ENCODE peak calls at places on chromosomes 16 and 17, in six cellular contexts. D, G, A, N, C and E are unnamed samples.

GRCh38 chr16:22813946-22814325 is at the start of gene HS3ST2:
- DNase-seq in C (peak), N (no peak), A (peak), G (peak), D (peak), E (no peak)

GRCh38 chr17:19933221-19933620 is 44.4 kb downstream of the AKAP10 start:
- DNase-seq in A (peak), G (no peak), C (no peak), N (no peak), D (no peak), E (no peak)

GRCh38 chr17:55259684-55260111 is 5.1 kb upstream of the HLF start:
- DNase-seq in D (no peak), C (no peak), A (no peak), G (no peak), N (no peak), E (no peak)

GRCh38 chr16:74100405-74101316 is 196.0 kb upstream of the PSMD7 start:
- DNase-seq in D (no peak), N (no peak), G (no peak), C (no peak), A (no peak), E (no peak)

GRCh38 chr16:72530434-72530833 is 358.5 kb upstream of the PMFBP1 start:
- DNase-seq in D (no peak), A (peak), C (no peak), N (peak), G (peak), E (peak)

GRCh38 chr16:11236441-11236840 is 19.6 kb downstream of the SOCS1 start:
- DNase-seq in C (no peak), D (no peak), A (no peak), G (no peak), N (no peak), E (no peak)

GRCh38 chr17:58072862-58073261 is 10.4 kb upstream of the DYNLL2 start:
- DNase-seq in C (no peak), N (no peak), A (no peak), D (no peak), G (no peak), E (no peak)

GRCh38 chr17:37476431-37477130 is 13.1 kb upstream of the DUSP14 start:
- DNase-seq in N (no peak), A (peak), G (peak), C (no peak), D (no peak), E (no peak)

GRCh38 chr16:50680907-50681885 is at the start of gene SNX20:
- DNase-seq in G (no peak), N (peak), D (peak), C (no peak), A (no peak), E (no peak)

GRCh38 chr16:89670496-89671431 is 13.1 kb downstream of the SPATA33 start:
- DNase-seq in C (no peak), D (no peak), N (no peak), A (peak), G (peak), E (no peak)

GRCh38 chr17:1153795-1154546 is 25.8 kb downstream of the ABR start:
- DNase-seq in A (peak), C (peak), G (peak), D (peak), N (no peak), E (no peak)

GRCh38 chr17:35371934-35372333 is 1.5 kb downstream of the SLFN11 start:
- DNase-seq in N (no peak), D (no peak), A (no peak), C (no peak), G (no peak), E (no peak)

GRCh38 chr17:732788-733720 is 658 bp downstream of the TLCD3A start:
- DNase-seq in A (peak), C (peak), G (peak), D (no peak), N (peak), E (no peak)

GRCh38 chr16:85253127-85253941 is 141.1 kb upstream of the CIBAR2 start:
- DNase-seq in D (no peak), A (peak), G (peak), C (peak), N (peak), E (no peak)

GRCh38 chr16:81624718-81625543 is 154.2 kb upstream of the PLCG2 start:
- DNase-seq in C (no peak), G (no peak), A (no peak), N (no peak), D (no peak), E (no peak)

GRCh38 chr17:73284906-73285602 is 23.4 kb upstream of the CPSF4L start:
- DNase-seq in G (no peak), D (no peak), N (no peak), A (no peak), C (no peak), E (no peak)

GRCh38 chr16:83113317-83113716 is 486.5 kb downstream of the CDH13 start:
- DNase-seq in G (peak), A (peak), D (no peak), C (peak), N (no peak), E (no peak)

GRCh38 chr17:51298508-51299371 is 38.4 kb downstream of the UTP18 start:
- DNase-seq in N (peak), C (no peak), D (no peak), G (peak), A (peak), E (no peak)

GRCh38 chr17:45432405-45433113 is at the start of gene ARHGAP27:
- DNase-seq in A (no peak), G (no peak), D (peak), C (peak), N (no peak), E (no peak)

GRCh38 chr16:13376174-13376573 is 474.8 kb downstream of the SHISA9 start:
- DNase-seq in G (no peak), D (no peak), C (no peak), N (peak), A (no peak), E (peak)

GRCh38 chr17:67492251-67492740 is 115.2 kb downstream of the PITPNC1 start:
- DNase-seq in N (no peak), D (no peak), G (no peak), A (no peak), C (no peak), E (no peak)

GRCh38 chr17:36824678-36825091 is 112.6 kb upstream of the LHX1 start:
- DNase-seq in G (no peak), C (no peak), D (no peak), A (peak), N (no peak), E (no peak)

GRCh38 chr17:60563743-60564142 is 36.2 kb upstream of the PPM1D start:
- DNase-seq in C (no peak), G (no peak), A (no peak), N (no peak), D (no peak), E (no peak)

GRCh38 chr16:53629607-53630312 is 73.9 kb downstream of the RPGRIP1L start:
- DNase-seq in A (no peak), N (no peak), C (no peak), G (no peak), D (no peak), E (no peak)

GRCh38 chr17:2688351-2689342 is 22.9 kb downstream of the CLUH start:
- DNase-seq in N (peak), A (no peak), C (no peak), G (no peak), D (peak), E (no peak)

GRCh38 chr17:80848449-80849102 is 143.1 kb upstream of the CHMP6 start:
- DNase-seq in N (no peak), A (no peak), D (peak), C (no peak), G (no peak), E (no peak)

GRCh38 chr17:225551-225950 is 44.1 kb upstream of the DOC2B start:
- DNase-seq in N (no peak), D (peak), G (no peak), C (no peak), A (no peak), E (no peak)

GRCh38 chr16:1214693-1215092 is 10.4 kb downstream of the TPSG1 start:
- DNase-seq in D (no peak), C (no peak), N (no peak), A (no peak), G (no peak), E (no peak)

GRCh38 chr17:8826808-8827435 is 27.8 kb upstream of the MFSD6L start:
- DNase-seq in A (no peak), C (no peak), N (no peak), D (no peak), G (no peak), E (no peak)

GRCh38 chr16:58843675-58844074 is 109.6 kb upstream of the GOT2 start:
- DNase-seq in C (no peak), N (peak), G (peak), D (no peak), A (peak), E (no peak)

GRCh38 chr17:30503558-30503957 is 26.4 kb downstream of the GOSR1 start:
- DNase-seq in C (no peak), A (no peak), D (no peak), G (no peak), N (no peak), E (no peak)

GRCh38 chr16:24936151-24936550 is 79.0 kb downstream of the ARHGAP17 start:
- DNase-seq in D (no peak), N (no peak), A (no peak), G (no peak), C (no peak), E (no peak)

GRCh38 chr16:69476920-69477418 is 52.5 kb downstream of the CYB5B start:
- DNase-seq in A (peak), N (no peak), G (peak), C (no peak), D (no peak), E (no peak)

DNA sequence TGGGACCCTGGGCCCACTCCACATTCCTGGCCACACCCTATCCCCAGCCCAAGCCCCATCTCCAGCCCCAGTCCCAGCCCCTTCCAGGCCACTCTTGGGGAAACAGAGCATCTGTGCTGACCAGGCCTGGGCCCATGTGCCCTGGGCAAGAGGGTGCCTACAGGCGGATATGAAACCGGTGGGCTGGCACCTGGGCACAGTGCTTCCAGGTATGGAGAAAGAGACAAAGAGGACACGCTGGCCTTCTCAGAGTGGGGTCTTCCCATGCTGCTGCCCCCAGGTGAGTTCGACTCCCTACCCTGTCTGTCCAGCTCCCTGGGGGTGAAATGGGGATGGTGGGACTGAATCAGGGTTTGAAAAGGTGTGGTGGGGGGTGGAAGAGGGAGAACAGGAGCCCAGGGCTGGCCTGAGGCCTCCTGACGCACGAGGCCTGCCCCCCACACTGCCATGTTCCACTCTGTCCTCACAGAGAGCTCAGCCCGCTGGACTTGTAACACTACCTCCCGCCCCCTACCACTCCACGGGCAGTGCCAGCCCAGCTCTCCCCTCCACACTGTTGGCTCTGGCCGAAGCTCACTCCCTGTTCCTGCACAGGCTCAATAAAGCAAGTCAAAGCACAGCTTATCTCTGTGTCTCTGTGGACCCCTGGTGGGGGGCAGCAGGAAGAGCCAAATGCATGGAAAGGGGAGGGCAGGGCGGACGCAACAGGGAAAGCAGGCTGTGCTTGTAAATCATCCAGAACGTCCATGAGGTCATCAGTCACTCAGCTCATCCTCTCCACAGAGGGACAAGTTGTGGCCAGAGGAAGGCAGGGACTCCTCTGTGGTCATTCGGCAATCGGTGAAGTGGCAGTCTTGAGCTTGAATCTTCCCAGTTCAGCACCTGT is 71.1 kb upstream of the TMEM97 start:
- DNase-seq in A (no peak), D (no peak), G (no peak), C (peak), N (no peak), E (no peak)
- TF ChIP-seq CTCF in A (no peak), D (no peak), G (no peak), C (no peak), N (no peak), E (no peak)

GRCh38 chr17:17872468-17873345 is 35.9 kb upstream of the SREBF1 start:
- DNase-seq in A (peak), C (no peak), D (no peak), N (no peak), G (no peak), E (no peak)

GRCh38 chr17:17871913-17872312 is 35.1 kb upstream of the SREBF1 start:
- DNase-seq in D (no peak), N (no peak), G (no peak), A (no peak), C (no peak), E (no peak)

GRCh38 chr17:17868637-17869522 is 32.1 kb upstream of the SREBF1 start:
- DNase-seq in D (no peak), G (peak), C (no peak), A (peak), N (no peak), E (no peak)

GRCh38 chr17:17873450-17873991 is 36.7 kb upstream of the SREBF1 start:
- DNase-seq in N (no peak), D (no peak), C (no peak), A (no peak), G (no peak), E (no peak)

DNA sequence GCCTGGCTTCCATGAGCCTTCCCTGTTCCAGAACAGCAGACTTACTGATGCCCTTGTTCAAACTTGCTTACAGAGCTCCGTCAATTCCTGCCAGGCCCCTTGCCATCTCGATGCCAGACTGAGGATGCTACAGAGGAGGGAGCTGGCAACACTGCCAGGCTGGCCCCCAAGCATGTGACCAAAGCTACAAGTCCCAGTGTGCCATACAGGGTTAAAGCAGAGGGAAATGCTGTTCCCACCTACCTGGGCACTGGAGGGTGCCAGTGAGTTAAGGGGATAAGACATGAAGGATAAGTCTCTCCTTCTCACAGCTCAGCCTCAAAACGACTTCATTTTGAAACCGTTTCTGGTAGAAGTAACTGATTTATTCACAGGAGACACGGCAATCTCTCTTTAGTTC is 33.5 kb upstream of the SREBF1 start:
- DNase-seq in D (no peak), C (no peak), N (no peak), G (no peak), A (no peak), E (no peak)
- TF ChIP-seq CTCF in D (no peak), C (no peak), N (peak), G (no peak), A (no peak), E (peak)

GRCh38 chr17:9925457-9925856 is 20.4 kb upstream of the RCVRN start:
- DNase-seq in A (no peak), C (no peak), G (no peak), N (no peak), D (no peak), E (no peak)

GRCh38 chr17:9931144-9931543 is 26.1 kb upstream of the RCVRN start:
- DNase-seq in C (no peak), A (no peak), N (no peak), D (no peak), G (no peak), E (no peak)

GRCh38 chr17:9926150-9926804 is 21.2 kb upstream of the RCVRN start:
- DNase-seq in G (no peak), N (no peak), D (no peak), A (no peak), C (no peak), E (no peak)

GRCh38 chr17:9929873-9930272 is 24.8 kb upstream of the RCVRN start:
- DNase-seq in G (no peak), D (no peak), N (no peak), C (no peak), A (no peak), E (no peak)

DNA sequence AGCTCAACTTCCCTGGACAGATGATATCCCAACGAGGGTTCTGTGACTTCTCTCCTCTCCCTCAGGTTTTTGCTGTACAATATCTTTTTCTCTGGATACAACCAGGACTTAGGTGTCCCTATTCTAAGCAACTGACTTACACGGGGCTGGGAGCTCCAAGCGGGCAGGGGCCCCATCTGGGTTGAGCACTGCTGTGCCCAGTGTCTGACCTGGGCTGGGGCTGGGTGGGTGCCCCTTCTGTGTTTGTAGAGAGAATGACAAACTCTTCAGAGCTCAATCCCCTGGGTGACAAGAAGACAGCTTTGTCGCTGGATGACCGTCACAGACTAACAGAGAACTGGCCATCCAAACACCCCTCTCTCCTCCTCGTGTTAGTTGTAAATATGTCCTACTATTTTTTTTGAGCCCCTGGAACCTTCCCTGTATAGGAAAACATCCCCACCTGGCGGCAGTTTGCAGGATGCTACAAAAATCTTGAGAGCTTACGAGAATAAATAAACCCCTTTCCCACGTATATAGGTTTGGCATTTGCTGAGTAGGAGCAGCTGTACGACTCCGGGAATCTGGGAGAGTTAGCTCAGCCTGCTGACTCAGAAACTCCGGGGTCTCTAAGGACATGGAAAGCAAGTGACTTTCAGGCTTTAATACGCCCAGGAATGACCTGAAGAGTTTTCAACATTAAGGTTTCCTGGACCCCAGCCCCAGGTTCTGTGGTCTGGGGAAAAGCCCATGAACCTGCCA is 23.7 kb upstream of the RCVRN start:
- DNase-seq in D (no peak), G (peak), A (peak), C (peak), N (no peak), E (no peak)
- TF ChIP-seq CTCF in D (no peak), G (peak), A (peak), C (peak), N (no peak), E (peak)

GRCh38 chr17:65218261-65218660 is 81.1 kb downstream of the RGS9 start:
- DNase-seq in G (no peak), C (no peak), D (no peak), N (no peak), A (no peak), E (no peak)

GRCh38 chr17:65219707-65220106 is 82.5 kb downstream of the RGS9 start:
- DNase-seq in D (no peak), G (no peak), N (no peak), C (no peak), A (no peak), E (no peak)

GRCh38 chr17:65220732-65221131 is 83.6 kb downstream of the RGS9 start:
- DNase-seq in G (no peak), D (no peak), C (no peak), A (no peak), N (no peak), E (no peak)

GRCh38 chr17:65222216-65222738 is 85.1 kb downstream of the RGS9 start:
- DNase-seq in N (no peak), A (no peak), G (no peak), D (no peak), C (no peak), E (no peak)

DNA sequence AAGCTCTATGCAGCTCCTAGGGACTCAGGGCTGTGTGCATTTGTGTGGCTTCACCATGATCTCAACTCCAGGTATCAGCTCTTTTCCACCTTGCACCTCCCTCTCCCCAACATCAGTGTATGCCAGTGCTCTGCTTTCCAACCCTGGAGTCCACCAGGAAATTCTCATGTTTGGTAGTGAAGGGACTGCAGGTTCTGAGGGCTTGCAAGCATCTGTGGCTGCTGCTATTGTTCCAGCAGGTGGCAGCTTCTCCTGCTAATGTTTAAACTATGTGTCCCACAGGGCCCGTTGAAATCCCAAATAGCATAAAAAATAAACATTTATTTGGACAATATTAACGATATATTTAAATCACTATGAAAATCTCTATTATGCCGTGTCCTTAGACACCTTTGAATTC is 82.0 kb downstream of the RGS9 start:
- DNase-seq in G (no peak), D (no peak), N (no peak), C (no peak), A (no peak), E (no peak)
- TF ChIP-seq CTCF in G (peak), D (no peak), N (no peak), C (no peak), A (peak), E (peak)

GRCh38 chr17:64129765-64130558 is at the start of gene ERN1:
- DNase-seq in G (peak), N (peak), A (peak), C (peak), D (peak), E (peak)
- TF ChIP-seq CTCF in G (no peak), N (no peak), A (no peak), C (no peak), D (no peak), E (no peak)